ENCODE peak calls at places on chromosomes 1 and 21, in nine cellular contexts. R is DMS79; J is activated gamma-delta T cell treated with Interleukin-2 at 50 U/mL for 16 hours; P is hepatocyte; T is astrocyte of the cerebellum; O is EL; Q is hypothalamus; L is H54; K is activated CD4-positive, alpha-beta T cell treated with anti-CD3 and anti-CD28 coated beads for 36 hours. E is an unnamed sample.

GRCh38 chr21:44773291-44773932 is 28.2 kb downstream of the UBE2G2 start:
- DNase-seq in Q (no peak), J (no peak), R (peak), P (no peak), T (no peak), O (no peak), K (no peak), L (no peak), E (no peak)

GRCh38 chr1:69126761-69127160 is 441.0 kb upstream of the LRRC7 start:
- DNase-seq in K (no peak), Q (no peak), L (no peak), J (no peak), P (peak), T (no peak), O (no peak), R (no peak), E (no peak)

GRCh38 chr1:207261971-207262370 is 59.5 kb upstream of the CD55 start:
- DNase-seq in J (no peak), P (no peak), Q (no peak), L (no peak), K (no peak), O (no peak), R (no peak), T (no peak), E (no peak)

GRCh38 chr1:220451541-220451940 is 76.4 kb upstream of the MARK1 start:
- DNase-seq in J (no peak), R (no peak), P (peak), K (no peak), L (no peak), O (peak), T (no peak), Q (no peak), E (no peak)

GRCh38 chr1:63790989-63791388 is 17.2 kb downstream of the ROR1 start:
- DNase-seq in K (no peak), J (no peak), O (no peak), P (no peak), T (no peak), R (no peak), L (no peak), Q (no peak), E (no peak)

GRCh38 chr21:42731264-42732032 is 78.0 kb downstream of the PDE9A start:
- DNase-seq in O (no peak), J (no peak), R (no peak), P (peak), T (no peak), Q (no peak), K (no peak), L (no peak), E (no peak)

GRCh38 chr1:64223329-64224151 is 20.1 kb downstream of the UBE2U start:
- DNase-seq in R (no peak), J (no peak), Q (no peak), K (no peak), T (peak), P (peak), L (peak), O (peak), E (no peak)

GRCh38 chr1:85230305-85230977 is 29.0 kb downstream of the C1orf52 start:
- DNase-seq in T (no peak), R (no peak), O (no peak), J (no peak), Q (no peak), K (peak), L (no peak), P (no peak), E (no peak)

GRCh38 chr1:82086739-82087138 is 286.0 kb downstream of the ADGRL2 start:
- DNase-seq in R (no peak), Q (no peak), O (peak), T (no peak), J (no peak), L (peak), P (no peak), K (no peak), E (no peak)

GRCh38 chr1:168834225-168834872 is 105.3 kb upstream of the DPT start:
- DNase-seq in L (no peak), R (no peak), T (no peak), P (peak), K (no peak), O (no peak), Q (no peak), J (no peak), E (no peak)

GRCh38 chr1:86942034-86942433 is 27.6 kb downstream of the HS2ST1 start:
- DNase-seq in P (no peak), J (no peak), L (no peak), R (no peak), O (no peak), Q (no peak), K (no peak), T (no peak), E (no peak)

GRCh38 chr1:182080040-182080439 is 18.5 kb upstream of the ZNF648 start:
- DNase-seq in Q (no peak), L (no peak), K (no peak), O (no peak), J (no peak), R (no peak), T (no peak), P (no peak), E (no peak)

GRCh38 chr1:164155337-164155850 is 403.6 kb upstream of the PBX1 start:
- DNase-seq in O (no peak), R (no peak), Q (no peak), P (peak), L (no peak), T (no peak), J (no peak), K (no peak), E (no peak)

GRCh38 chr1:215146252-215146975 is 63.9 kb downstream of the KCNK2 start:
- DNase-seq in O (peak), L (no peak), Q (no peak), P (peak), R (no peak), J (no peak), K (peak), T (peak), E (peak)

GRCh38 chr21:41169701-41170100 is 1.7 kb downstream of the BACE2 start:
- DNase-seq in J (no peak), R (no peak), T (no peak), L (no peak), K (no peak), O (no peak), Q (no peak), P (no peak), E (no peak)

GRCh38 chr1:192010406-192010805 is 147.9 kb upstream of the RGS18 start:
- DNase-seq in J (no peak), Q (no peak), T (no peak), O (no peak), K (no peak), R (no peak), L (no peak), P (no peak), E (no peak)

GRCh38 chr1:156697481-156697880 is 7.9 kb downstream of the CRABP2 start:
- DNase-seq in O (no peak), T (no peak), K (no peak), P (no peak), R (peak), L (no peak), J (no peak), Q (no peak), E (no peak)

GRCh38 chr1:168400139-168400538 is 119.5 kb downstream of the TBX19 start:
- DNase-seq in L (no peak), K (no peak), T (no peak), J (no peak), O (no peak), R (no peak), Q (no peak), P (no peak), E (no peak)

GRCh38 chr21:30257773-30258172 is 25.0 kb downstream of the KRTAP24-1 start:
- DNase-seq in P (peak), K (no peak), T (peak), L (peak), Q (no peak), O (no peak), R (no peak), J (no peak), E (no peak)

GRCh38 chr1:222617367-222617951 is 438 bp upstream of the MIA3 start:
- DNase-seq in T (peak), L (peak), P (peak), O (peak), Q (peak), K (peak), R (peak), J (peak), E (peak)

GRCh38 chr1:181469829-181470228 is 13.5 kb upstream of the CACNA1E start:
- DNase-seq in O (peak), Q (no peak), J (no peak), K (no peak), R (no peak), P (peak), L (peak), T (peak), E (no peak)

GRCh38 chr1:245859510-245860114 is 647.5 kb downstream of the SMYD3 start:
- DNase-seq in Q (no peak), R (no peak), L (peak), T (no peak), K (peak), P (no peak), O (peak), J (no peak), E (no peak)

GRCh38 chr1:161763522-161764098 is 2.5 kb upstream of the ATF6 start:
- DNase-seq in J (peak), R (no peak), P (peak), O (peak), T (no peak), K (peak), L (no peak), Q (no peak), E (no peak)

GRCh38 chr1:2585318-2586092 is 1.1 kb upstream of the PRXL2B start:
- DNase-seq in K (peak), Q (no peak), T (no peak), R (peak), L (peak), J (peak), P (peak), O (peak), E (no peak)

GRCh38 chr21:39332175-39332574 is 16.7 kb downstream of the HMGN1 start:
- DNase-seq in J (no peak), Q (no peak), O (no peak), K (no peak), P (no peak), T (no peak), L (no peak), R (no peak), E (no peak)

GRCh38 chr1:190416239-190416638 is 61.4 kb downstream of the BRINP3 start:
- DNase-seq in K (no peak), R (no peak), L (no peak), O (no peak), Q (no peak), P (no peak), J (no peak), T (no peak), E (no peak)

GRCh38 chr1:21909787-21910503 is 27.2 kb downstream of the HSPG2 start:
- DNase-seq in R (no peak), T (no peak), L (no peak), Q (no peak), J (no peak), O (no peak), K (peak), P (peak), E (no peak)